ENCODE peak calls at places on chromosomes 16 and 17, in four cellular contexts. G is endodermal cell, I is breast epithelium, O is fibroblast of pulmonary artery. X is an unnamed sample.
A peak's percentile ranks its signal among the peaks of the same experiment; 100 is the strongest.

GRCh38 chr16:85459529-85460251 is 153.4 kb upstream of the GSE1 start:
- DNase-seq in G (no peak), I (no peak), O (no peak), X (no peak)

GRCh38 chr17:8991514-8992285 is 26.2 kb upstream of the PIK3R5 start:
- DNase-seq in G (peak; percentile 95), I (peak; percentile 70), O (peak; percentile 72), X (peak; percentile 52)

GRCh38 chr17:77826132-77826873 is 132.2 kb upstream of the TNRC6C start:
- DNase-seq in G (no peak), I (no peak), O (no peak), X (no peak)

GRCh38 chr16:69119536-69119935 is 12.9 kb downstream of the CHTF8 start:
- DNase-seq in G (no peak), I (no peak), O (no peak), X (no peak)

GRCh38 chr16:8620535-8620934 is 963 bp upstream of the METTL22 start:
- DNase-seq in G (no peak), I (no peak), O (no peak), X (no peak)

GRCh38 chr17:69407759-69408158 is 6.7 kb upstream of the MAP2K6 start:
- DNase-seq in G (no peak), I (no peak), O (no peak), X (no peak)

GRCh38 chr17:75625813-75626486 is 7.3 kb upstream of the SMIM5 start:
- DNase-seq in G (peak; percentile 95), I (no peak), O (peak; percentile 21), X (no peak)

GRCh38 chr16:11560701-11561439 is 25.8 kb downstream of the LITAF start:
- DNase-seq in G (peak; percentile 53), I (no peak), O (no peak), X (no peak)

GRCh38 chr17:74761931-74762330 is 13.5 kb downstream of the NHERF1 start:
- DNase-seq in G (no peak), I (no peak), O (no peak), X (no peak)

GRCh38 chr17:62627219-62627903 is at the start of gene MRC2:
- DNase-seq in G (peak; percentile 96), I (no peak), O (peak; percentile 84), X (peak; percentile 48)

GRCh38 chr17:5630434-5630833 is 46.1 kb upstream of the NLRP1 start:
- DNase-seq in G (no peak), I (no peak), O (peak; percentile 17), X (no peak)

GRCh38 chr16:50208460-50208931 is 55.4 kb downstream of the TENT4B start:
- DNase-seq in G (no peak), I (no peak), O (peak; percentile 30), X (no peak)

GRCh38 chr17:7323731-7324437 is 5.3 kb downstream of the NEURL4 start:
- DNase-seq in G (peak; percentile 97), I (no peak), O (peak; percentile 46), X (no peak)

GRCh38 chr17:56594528-56595418 is 1.3 kb downstream of the NOG start:
- DNase-seq in G (peak; percentile 88), I (no peak), O (no peak), X (no peak)

GRCh38 chr17:56592487-56593072 is 919 bp upstream of the NOG start:
- DNase-seq in G (peak; percentile 92), I (no peak), O (peak; percentile 23), X (no peak)

GRCh38 chr17:56593073-56593740 is at the start of gene NOG:
- DNase-seq in G (peak; percentile 88), I (no peak), O (no peak), X (no peak)

GRCh38 chr17:56595831-56596740 is 2.6 kb downstream of the NOG start:
- DNase-seq in G (peak; percentile 92), I (no peak), O (no peak), X (no peak)

GRCh38 chr17:56593741-56594527 is 435 bp downstream of the NOG start:
- DNase-seq in G (peak; percentile 91), I (peak; percentile 62), O (peak; percentile 50), X (no peak)
- TF ChIP-seq CTCF in G (peak; percentile 29), I (no peak), O (no peak), X (no peak)

GRCh38 chr16:1983544-1984346 is at the start of gene GFER:
- DNase-seq in G (peak; percentile 98), I (no peak), O (peak; percentile 96), X (peak; percentile 54)
- TF ChIP-seq CTCF in G (peak; percentile 67), I (no peak), O (peak; percentile 27), X (no peak)

DNA sequence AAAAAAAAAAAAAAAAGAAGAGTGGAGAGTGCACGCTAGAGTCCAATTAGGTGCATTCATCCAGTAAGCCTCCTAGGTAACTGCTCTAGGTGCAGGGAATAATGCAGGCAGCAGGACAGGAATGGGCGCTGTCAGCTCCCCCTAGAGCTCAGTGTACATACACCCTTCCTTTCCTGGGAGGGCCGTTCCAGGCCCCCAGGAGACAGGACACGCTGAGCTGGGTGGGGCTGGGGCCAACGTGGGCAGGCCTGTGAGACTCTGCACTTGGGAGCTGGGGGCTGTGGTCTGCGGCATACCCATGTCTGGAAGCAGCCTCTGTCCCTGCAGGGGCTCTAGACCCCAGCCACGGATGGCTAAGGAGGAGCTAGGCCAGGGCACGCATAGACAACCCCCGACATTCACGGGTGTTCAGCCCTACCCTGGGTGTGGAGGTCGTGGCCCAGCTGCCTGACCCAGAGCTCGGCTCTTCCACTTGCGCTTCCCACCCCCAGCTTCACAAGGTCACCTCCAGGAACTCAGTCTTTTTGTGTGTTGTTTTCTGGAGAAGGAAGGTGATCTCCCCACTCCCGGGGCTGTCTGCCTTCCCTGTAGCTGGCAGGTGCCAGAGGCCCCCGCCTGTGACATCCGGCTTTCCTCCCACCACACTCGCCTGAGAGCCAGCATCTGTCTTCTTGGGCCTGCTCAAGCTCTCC is 985 bp upstream of the ANTKMT start:
- DNase-seq in G (peak; percentile 63), I (no peak), O (no peak), X (no peak)
- TF ChIP-seq CTCF in G (no peak), I (no peak), O (peak; percentile 19), X (no peak)

GRCh38 chr16:25690563-25691143 is 1.1 kb upstream of the HS3ST4 start:
- DNase-seq in G (peak; percentile 47), I (no peak), O (no peak), X (no peak)
- TF ChIP-seq CTCF in G (peak; percentile 39), I (no peak), O (no peak), X (no peak)

GRCh38 chr17:55585629-55586028 is 74.4 kb upstream of the SMIM36 start:
- DNase-seq in G (no peak), I (no peak), O (no peak), X (no peak)
- TF ChIP-seq CTCF in G (peak; percentile 19), I (no peak), O (no peak), X (no peak)

DNA sequence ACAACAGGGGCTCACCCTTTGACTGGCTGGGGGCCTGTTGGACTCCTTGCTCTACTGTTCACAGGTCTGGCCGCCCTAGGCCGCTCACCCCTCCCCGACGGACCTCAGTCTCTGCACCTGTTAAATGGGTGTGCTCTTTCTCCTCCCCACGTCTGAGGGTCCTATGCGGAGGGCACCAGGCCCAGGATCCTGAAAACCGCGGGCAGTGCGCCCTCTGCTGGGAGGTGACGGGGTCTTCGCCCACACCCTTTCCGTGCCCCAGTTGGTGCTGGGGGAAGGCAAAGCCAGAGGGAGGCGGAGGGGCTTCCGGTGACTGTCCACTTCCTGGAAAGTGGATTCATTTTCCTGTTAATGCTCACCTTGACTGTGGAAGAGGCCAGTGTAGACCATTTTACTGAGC is 1010.9 kb downstream of the KCNJ18 start:
- DNase-seq in G (no peak), I (no peak), O (no peak), X (no peak)
- TF ChIP-seq CTCF in G (no peak), I (no peak), O (no peak), X (no peak)

GRCh38 chr17:33712120-33712519 is 419.0 kb upstream of the ASIC2 start:
- DNase-seq in G (peak; percentile 71), I (no peak), O (no peak), X (no peak)
- TF ChIP-seq CTCF in G (peak; percentile 60), I (no peak), O (no peak), X (no peak)